ENCODE peak calls at places on chromosomes 3 and 15, in six cellular contexts. J is GM12878, O is spleen, Q is H1, D is transverse colon, U is stomach. L is an unnamed sample. For H3K4me1, the result is how much of the 10 kb centered on the place peaks cover.

GRCh38 chr3:55571913-55572312 is 84.8 kb upstream of the WNT5A start:
- DNase-seq in U (no peak), J (no peak), D (peak), O (no peak), Q (peak), L (no peak)

GRCh38 chr3:128050597-128050996 is 1.6 kb upstream of the SEC61A1 start:
- DNase-seq in O (no peak), U (no peak), J (no peak), Q (no peak), D (peak), L (no peak)

GRCh38 chr3:171676600-171677175 is 133.6 kb downstream of the PLD1 start:
- DNase-seq in O (peak), D (peak), Q (no peak), U (no peak), J (no peak), L (no peak)

GRCh38 chr15:74505837-74506514 is 35.0 kb upstream of the ARID3B start:
- DNase-seq in U (no peak), D (no peak), O (no peak), J (no peak), Q (no peak), L (no peak)

GRCh38 chr15:92343869-92344643 is 49.6 kb upstream of the ST8SIA2 start:
- DNase-seq in J (no peak), U (no peak), Q (peak), D (no peak), O (no peak), L (no peak)

GRCh38 chr3:117314441-117314840 is 604.9 kb downstream of the TUSC7 start:
- DNase-seq in O (no peak), J (no peak), U (no peak), D (no peak), Q (no peak), L (no peak)

GRCh38 chr3:47791193-47791855 is 9.6 kb upstream of the SMARCC1 start:
- DNase-seq in D (no peak), Q (no peak), O (peak), J (no peak), U (no peak), L (no peak)

GRCh38 chr3:64918989-64919388 is 231.2 kb upstream of the ADAMTS9 start:
- DNase-seq in J (no peak), U (no peak), Q (no peak), D (no peak), O (no peak), L (no peak)

GRCh38 chr3:45104715-45105711 is 41.2 kb downstream of the CDCP1 start:
- DNase-seq in D (no peak), Q (no peak), U (no peak), J (no peak), O (no peak), L (no peak)

GRCh38 chr3:113698891-113699465 is 2.5 kb upstream of the USF3 start:
- DNase-seq in O (peak), Q (no peak), J (no peak), U (no peak), D (peak), L (no peak)

GRCh38 chr15:41693757-41694156 is 33.6 kb downstream of the MGA start:
- DNase-seq in U (no peak), D (no peak), J (no peak), O (no peak), Q (no peak), L (no peak)

GRCh38 chr3:124927454-124928079 is 7.0 kb downstream of the MUC13 start:
- DNase-seq in U (no peak), J (no peak), D (no peak), O (no peak), Q (no peak), L (no peak)

GRCh38 chr3:69181592-69182211 is 59.3 kb upstream of the LMOD3 start:
- DNase-seq in D (peak), Q (no peak), J (no peak), U (no peak), O (no peak), L (peak)

GRCh38 chr3:184325715-184326114 is 11.3 kb downstream of the EIF4G1 start:
- DNase-seq in O (no peak), Q (no peak), J (no peak), U (no peak), D (no peak), L (no peak)

GRCh38 chr3:73605388-73605787 is 19.4 kb downstream of the PDZRN3 start:
- DNase-seq in U (no peak), D (no peak), J (no peak), O (no peak), Q (no peak), L (no peak)

GRCh38 chr3:15632212-15632580 is 30.7 kb downstream of the BTD start:
- DNase-seq in J (no peak), D (no peak), U (no peak), O (no peak), Q (no peak), L (no peak)

GRCh38 chr3:15636028-15636709 is 34.6 kb downstream of the BTD start:
- DNase-seq in D (no peak), J (no peak), U (no peak), Q (no peak), O (no peak), L (no peak)

GRCh38 chr3:15633159-15633558 is 31.6 kb downstream of the BTD start:
- DNase-seq in D (no peak), U (no peak), O (no peak), J (no peak), Q (no peak), L (no peak)

GRCh38 chr3:15634671-15635661 is 33.4 kb downstream of the BTD start:
- DNase-seq in U (no peak), D (peak), O (no peak), Q (no peak), J (no peak), L (no peak)

DNA sequence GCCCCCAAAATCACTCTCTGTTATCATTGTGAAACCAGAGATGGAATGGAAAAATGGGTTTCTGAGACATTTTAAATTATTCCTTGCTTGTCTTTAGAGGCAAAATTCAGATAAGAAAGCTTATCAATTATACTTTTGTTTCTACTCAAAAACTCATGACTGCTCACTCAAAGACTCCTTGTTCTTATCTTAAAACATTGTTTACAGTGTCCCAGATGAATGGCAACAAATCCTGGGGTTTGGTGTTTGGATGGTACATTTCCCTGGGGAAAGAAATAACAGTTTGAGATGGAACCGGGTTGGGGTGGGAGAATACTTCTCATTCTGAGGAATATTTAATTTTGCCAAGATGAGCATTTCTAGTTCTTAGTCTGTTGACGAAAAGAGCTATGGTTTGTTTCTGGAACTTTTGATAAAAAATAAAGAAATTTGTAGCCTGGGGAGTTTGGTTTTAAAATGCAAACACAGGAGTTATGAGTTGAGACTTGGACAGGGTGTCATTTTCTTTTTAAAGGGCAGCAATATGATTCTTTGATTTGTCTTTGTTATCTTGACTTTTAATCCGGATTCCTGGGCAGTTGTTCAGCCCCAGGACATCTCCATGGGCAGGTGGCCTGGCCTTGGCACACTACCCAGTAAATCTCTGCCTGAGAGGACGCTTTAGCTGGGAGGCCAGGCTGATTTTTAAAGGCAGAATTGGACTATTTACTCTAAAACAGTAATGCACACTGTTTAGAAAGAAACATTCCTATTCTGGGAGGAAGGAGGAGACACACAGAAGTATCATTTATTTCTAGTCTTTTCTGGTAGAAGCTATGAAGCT is 32.4 kb downstream of the BTD start:
- DNase-seq in U (no peak), Q (no peak), D (no peak), O (no peak), J (no peak), L (no peak)
- TF ChIP-seq POLR2AphosphoS5 in U (no peak), Q (no peak), D (no peak), O (no peak), J (no peak), L (no peak)

GRCh38 chr15:99158626-99159412 is 53.9 kb downstream of the SYNM start:
- DNase-seq in J (no peak), O (no peak), Q (no peak), D (no peak), U (no peak), L (no peak)
- H3K4me1 ChIP-seq in J (under half), O (under half), Q (under half), D (under half), U (under half), L (under half)

DNA sequence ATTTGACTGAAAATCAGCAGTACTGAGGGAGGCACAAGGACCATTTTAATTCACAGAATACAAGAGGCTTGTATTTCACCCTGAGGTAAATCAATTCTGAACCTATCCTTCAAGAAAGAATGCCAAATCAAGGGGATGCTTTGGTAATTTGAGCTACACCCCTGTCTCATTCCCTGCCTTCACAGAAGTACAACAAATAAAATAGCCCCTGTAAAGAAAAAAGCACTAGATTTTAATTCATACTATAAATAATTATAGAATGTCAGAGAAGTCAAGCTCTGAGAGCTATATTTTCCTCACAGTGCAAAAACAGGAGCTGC is 249.0 kb downstream of the ISL2 start:
- DNase-seq in Q (no peak), D (no peak), O (no peak), U (no peak), J (no peak), L (no peak)
- TF ChIP-seq POLR2AphosphoS5 in Q (no peak), D (no peak), O (no peak), U (no peak), J (no peak), L (no peak)

GRCh38 chr3:181417748-181418147 is 294.0 kb upstream of the SOX2 start:
- DNase-seq in J (no peak), Q (no peak), O (no peak), D (no peak), U (no peak), L (no peak)

DNA sequence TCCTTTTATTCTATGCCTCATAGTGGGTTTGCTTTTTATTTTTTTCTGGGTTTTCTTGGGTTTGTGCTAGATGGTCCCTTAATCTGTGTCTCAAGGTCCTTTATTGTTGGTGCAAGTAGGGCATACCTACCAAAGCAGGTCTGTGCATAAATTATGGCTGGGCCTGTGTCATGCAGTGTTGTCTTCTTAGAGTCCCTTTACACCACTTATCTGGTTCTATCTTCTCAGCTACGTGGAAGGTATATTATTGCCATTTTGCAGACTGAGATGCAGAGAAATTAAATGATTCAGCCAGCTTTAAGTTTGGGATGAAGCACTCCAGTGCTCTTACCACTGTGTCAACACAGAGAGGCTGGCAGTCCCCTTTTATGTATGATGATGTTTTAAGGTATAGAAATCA is 293.5 kb upstream of the SOX2 start:
- DNase-seq in J (no peak), O (no peak), D (no peak), U (no peak), Q (no peak), L (no peak)
- H3K4me1 ChIP-seq in J (under half), O (under half), D (under half), U (under half), Q (under half), L (under half)

GRCh38 chr3:39637807-39638206 is 170.3 kb downstream of the MOBP start:
- DNase-seq in D (no peak), U (no peak), J (no peak), Q (no peak), O (no peak), L (no peak)

GRCh38 chr3:39641210-39641718 is 168.1 kb upstream of the MYRIP start:
- DNase-seq in O (no peak), Q (no peak), U (no peak), J (no peak), D (no peak), L (no peak)

GRCh38 chr3:39639344-39640236 is 169.8 kb upstream of the MYRIP start:
- DNase-seq in U (no peak), D (no peak), O (no peak), Q (peak), J (no peak), L (no peak)

GRCh38 chr3:39644176-39644575 is 165.2 kb upstream of the MYRIP start:
- DNase-seq in D (no peak), U (no peak), O (no peak), J (no peak), Q (no peak), L (no peak)

DNA sequence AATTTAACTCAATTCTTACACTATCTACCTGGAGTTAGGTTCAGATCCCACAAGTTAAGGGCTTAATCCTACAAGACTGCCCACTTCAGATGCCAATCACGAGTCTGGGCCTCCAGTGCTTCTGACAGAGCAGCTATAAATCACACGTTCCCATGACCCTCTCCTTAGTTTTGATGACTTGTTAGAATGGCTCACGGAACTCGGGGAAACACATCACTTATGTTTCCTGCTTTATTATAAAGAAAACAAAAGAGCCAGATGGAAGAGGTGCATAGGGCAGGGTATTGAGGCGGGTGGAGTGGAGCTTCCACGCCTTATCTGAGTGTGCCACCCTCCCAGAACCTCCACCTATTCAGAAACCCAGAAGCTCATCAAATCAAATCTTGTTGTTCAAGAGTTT is 170.8 kb downstream of the MOBP start:
- DNase-seq in J (no peak), U (no peak), Q (no peak), D (no peak), O (no peak), L (no peak)
- TF ChIP-seq POLR2AphosphoS5 in J (no peak), U (no peak), Q (no peak), D (no peak), O (no peak), L (no peak)

GRCh38 chr3:190303887-190304286 is 18.4 kb downstream of the CLDN1 start:
- DNase-seq in O (no peak), D (no peak), Q (no peak), U (no peak), J (no peak), L (no peak)
- H3K4me1 ChIP-seq in O (under half), D (under half), Q (under half), U (under half), J (under half), L (under half)

GRCh38 chr15:59131955-59132562 is 27.1 kb downstream of the CCNB2 start:
- DNase-seq in J (no peak), Q (no peak), U (no peak), O (no peak), D (peak), L (no peak)

GRCh38 chr15:59131456-59131855 is 26.5 kb downstream of the CCNB2 start:
- DNase-seq in O (no peak), D (no peak), Q (no peak), U (no peak), J (no peak), L (no peak)

GRCh38 chr15:59138243-59138642 is 33.3 kb downstream of the CCNB2 start:
- DNase-seq in J (no peak), U (peak), O (peak), D (peak), Q (peak), L (no peak)

GRCh38 chr15:59137566-59137965 is 32.6 kb downstream of the CCNB2 start:
- DNase-seq in D (no peak), J (no peak), O (no peak), U (no peak), Q (no peak), L (no peak)

GRCh38 chr15:59133921-59134427 is 29.0 kb downstream of the CCNB2 start:
- DNase-seq in Q (no peak), J (no peak), O (no peak), U (no peak), D (no peak), L (no peak)
- TF ChIP-seq POLR2AphosphoS5 in Q (no peak), J (peak), O (no peak), U (no peak), D (no peak), L (no peak)

GRCh38 chr3:197500812-197501211 is 55.0 kb downstream of the BDH1 start:
- DNase-seq in U (no peak), Q (no peak), O (no peak), J (no peak), D (no peak), L (no peak)
- H3K4me1 ChIP-seq in U (under half), Q (under half), O (under half), J (under half), D (under half), L (under half)